ENCODE peak calls at places on chromosome 17, in ten cellular contexts. D is heart right ventricle; N is CD4-positive, alpha-beta T cell; K is heart left ventricle; O is naive thymus-derived CD4-positive, alpha-beta T cell; M is lung; T is RWPE2; R is Panc1; H is PC-3; L is pancreas. I is an unnamed sample. For H3K27me3, the result is how much of the 10 kb centered on the place peaks cover.

GRCh38 chr17:50904522-50905459 is 38.6 kb upstream of the TOB1 start:
- ATAC-seq in D (peak), N (no peak), K (peak), O (no peak), M (no peak), T (peak), R (peak), H (peak), L (peak), I (peak)

GRCh38 chr17:69960755-69961154 is 114.3 kb upstream of the KCNJ16 start:
- ATAC-seq in D (peak), N (no peak), K (peak), O (no peak), M (no peak), T (no peak), R (no peak), H (no peak), L (no peak), I (no peak)

GRCh38 chr17:7803981-7804380 is 30.0 kb upstream of the KDM6B start:
- ATAC-seq in D (no peak), N (no peak), K (no peak), O (no peak), M (peak), T (peak), R (peak), H (peak), L (peak), I (no peak)

GRCh38 chr17:77145635-77146632 is 5.2 kb downstream of the SEC14L1 start:
- ATAC-seq in D (peak), N (no peak), K (peak), O (no peak), M (peak), T (peak), R (peak), H (peak), L (peak), I (peak)

GRCh38 chr17:42249681-42250446 is 26.3 kb downstream of the STAT5B start:
- ATAC-seq in D (no peak), N (peak), K (no peak), O (peak), M (no peak), T (no peak), R (no peak), H (no peak), L (no peak), I (no peak)

GRCh38 chr17:31147507-31148202 is 52.9 kb downstream of the NF1 start:
- ATAC-seq in D (no peak), N (no peak), K (no peak), O (no peak), M (no peak), T (no peak), R (no peak), H (no peak), L (peak), I (no peak)

GRCh38 chr17:68291836-68292688 is 767 bp downstream of the ARSG start:
- ATAC-seq in D (peak), N (peak), K (peak), O (peak), M (peak), T (peak), R (peak), H (peak), L (peak), I (peak)

GRCh38 chr17:66715076-66715675 is 119.7 kb upstream of the CACNG5 start:
- ATAC-seq in D (peak), N (no peak), K (no peak), O (no peak), M (no peak), T (no peak), R (no peak), H (no peak), L (no peak), I (no peak)

GRCh38 chr17:7626956-7627249 is 718 bp downstream of the SAT2 start:
- ATAC-seq in D (peak), N (no peak), K (no peak), O (no peak), M (no peak), T (peak), R (peak), H (no peak), L (no peak), I (no peak)

GRCh38 chr17:50909765-50910661 is 43.9 kb upstream of the TOB1 start:
- ATAC-seq in D (peak), N (peak), K (peak), O (peak), M (no peak), T (no peak), R (peak), H (no peak), L (no peak), I (no peak)

GRCh38 chr17:8753976-8754440 is 4.3 kb downstream of the SPDYE4 start:
- ATAC-seq in D (no peak), N (no peak), K (no peak), O (no peak), M (no peak), T (peak), R (peak), H (peak), L (peak), I (no peak)

GRCh38 chr17:17391575-17392370 is 85.0 kb upstream of the MED9 start:
- ATAC-seq in D (no peak), N (peak), K (no peak), O (peak), M (no peak), T (no peak), R (no peak), H (no peak), L (no peak), I (no peak)

GRCh38 chr17:14762736-14763479 is 462.0 kb downstream of the HS3ST3B1 start:
- ATAC-seq in D (no peak), N (no peak), K (no peak), O (no peak), M (no peak), T (no peak), R (no peak), H (no peak), L (no peak), I (no peak)

GRCh38 chr17:76417499-76418143 is 33.2 kb downstream of the SPHK1 start:
- ATAC-seq in D (no peak), N (no peak), K (peak), O (no peak), M (no peak), T (peak), R (no peak), H (peak), L (no peak), I (no peak)

GRCh38 chr17:8153957-8154607 is 1.9 kb upstream of the PER1 start:
- ATAC-seq in D (peak), N (peak), K (peak), O (peak), M (peak), T (peak), R (peak), H (peak), L (peak), I (peak)

GRCh38 chr17:81890447-81891302 is 711 bp downstream of the ALYREF start:
- ATAC-seq in D (no peak), N (no peak), K (no peak), O (no peak), M (no peak), T (no peak), R (no peak), H (no peak), L (no peak), I (no peak)

GRCh38 chr17:42512733-42513251 is 23.2 kb upstream of the NAGLU start:
- ATAC-seq in D (no peak), N (no peak), K (no peak), O (no peak), M (no peak), T (no peak), R (no peak), H (no peak), L (no peak), I (no peak)

GRCh38 chr17:12089809-12090384 is 69.2 kb downstream of the MAP2K4 start:
- ATAC-seq in D (no peak), N (no peak), K (no peak), O (no peak), M (no peak), T (peak), R (no peak), H (peak), L (no peak), I (no peak)

GRCh38 chr17:63774141-63774981 is at the start of gene DDX42:
- ATAC-seq in D (peak), N (no peak), K (no peak), O (no peak), M (peak), T (peak), R (peak), H (peak), L (peak), I (peak)

GRCh38 chr17:11583306-11583992 is 14.8 kb upstream of the DNAH9 start:
- ATAC-seq in D (no peak), N (no peak), K (no peak), O (no peak), M (no peak), T (no peak), R (no peak), H (no peak), L (no peak), I (no peak)

GRCh38 chr17:8921147-8921546 is 44.4 kb downstream of the PIK3R5 start:
- ATAC-seq in D (no peak), N (no peak), K (no peak), O (no peak), M (no peak), T (no peak), R (no peak), H (no peak), L (no peak), I (no peak)

GRCh38 chr17:80789356-80789902 is 202.2 kb upstream of the CHMP6 start:
- ATAC-seq in D (peak), N (no peak), K (peak), O (no peak), M (no peak), T (peak), R (peak), H (peak), L (peak), I (peak)

GRCh38 chr17:7234100-7235012 is at the start of gene DVL2:
- ATAC-seq in D (peak), N (peak), K (peak), O (peak), M (peak), T (peak), R (peak), H (peak), L (peak), I (peak)

GRCh38 chr17:27471321-27472269 is 15.3 kb downstream of the KSR1 start:
- ATAC-seq in D (no peak), N (peak), K (no peak), O (peak), M (peak), T (peak), R (peak), H (no peak), L (peak), I (no peak)

GRCh38 chr17:50058296-50058945 is 2.5 kb downstream of the ITGA3 start:
- ATAC-seq in D (no peak), N (no peak), K (no peak), O (no peak), M (no peak), T (no peak), R (no peak), H (no peak), L (no peak), I (no peak)

GRCh38 chr17:61443475-61443882 is 8.7 kb upstream of the TBX4 start:
- ATAC-seq in D (no peak), N (no peak), K (no peak), O (no peak), M (no peak), T (no peak), R (no peak), H (no peak), L (no peak), I (no peak)

GRCh38 chr17:74858672-74859438 is 830 bp downstream of the GRIN2C start:
- ATAC-seq in D (no peak), N (no peak), K (no peak), O (no peak), M (no peak), T (no peak), R (no peak), H (no peak), L (no peak), I (no peak)

GRCh38 chr17:74853669-74854068 is 6.0 kb downstream of the GRIN2C start:
- ATAC-seq in D (no peak), N (no peak), K (no peak), O (no peak), M (no peak), T (no peak), R (no peak), H (no peak), L (no peak), I (no peak)

GRCh38 chr17:74854792-74855191 is 4.9 kb downstream of the GRIN2C start:
- ATAC-seq in D (no peak), N (no peak), K (no peak), O (no peak), M (no peak), T (no peak), R (no peak), H (no peak), L (no peak), I (no peak)

GRCh38 chr17:74855323-74855722 is 4.4 kb downstream of the GRIN2C start:
- ATAC-seq in D (no peak), N (no peak), K (no peak), O (no peak), M (no peak), T (no peak), R (no peak), H (no peak), L (no peak), I (no peak)

GRCh38 chr17:74856113-74856512 is 3.6 kb downstream of the GRIN2C start:
- ATAC-seq in D (no peak), N (no peak), K (no peak), O (no peak), M (no peak), T (no peak), R (no peak), H (no peak), L (no peak), I (no peak)
- H3K27me3 ChIP-seq in D (half or more), N (half or more), K (half or more), O (under half), M (under half), T (half or more), R (under half), H (half or more), L (under half), I (half or more)

DNA sequence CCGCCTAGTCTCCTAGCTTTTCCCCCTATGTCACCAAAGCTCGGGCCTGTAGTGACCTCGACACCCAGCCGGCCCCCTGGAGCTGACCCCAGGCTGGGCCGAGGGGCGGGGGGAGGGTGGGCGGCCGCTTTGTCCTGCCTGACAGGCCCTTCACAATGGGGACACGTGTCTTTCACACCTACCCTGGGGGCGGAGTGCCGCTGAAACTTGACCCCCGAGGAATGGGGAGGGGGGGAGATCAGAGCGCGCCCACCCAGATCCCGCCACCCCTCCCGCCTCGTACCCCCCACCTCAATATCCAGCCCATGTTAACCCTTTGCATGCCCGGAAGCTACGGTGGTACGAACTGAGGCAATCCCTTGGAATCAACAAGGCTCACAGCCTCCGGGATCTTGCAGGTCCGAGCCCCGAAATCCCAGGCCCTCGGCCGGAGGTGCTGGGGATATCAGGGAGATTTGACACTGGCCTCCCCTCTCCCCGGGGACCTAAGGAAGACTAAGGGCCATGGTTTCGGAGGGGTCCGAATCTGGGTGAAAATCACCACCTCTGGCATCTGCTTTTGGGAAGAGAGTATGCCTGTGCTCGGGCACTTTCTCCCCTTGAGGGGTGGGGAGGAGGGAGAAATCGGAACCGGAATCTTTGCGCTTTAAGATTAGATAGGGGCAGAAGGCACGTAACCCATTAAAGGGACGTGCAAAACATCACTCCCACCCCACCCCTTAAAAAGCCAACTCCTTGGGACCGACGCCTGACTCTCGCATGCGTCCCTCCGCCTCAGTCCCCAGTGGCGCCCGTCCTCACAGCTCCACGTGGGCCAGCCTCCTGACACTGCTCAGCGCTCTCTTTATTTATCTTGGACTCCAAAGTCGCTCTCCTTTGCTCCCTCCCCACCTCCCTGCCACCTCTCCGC is 2.6 kb downstream of the NOG start:
- ATAC-seq in D (no peak), N (no peak), K (no peak), O (no peak), M (no peak), T (no peak), R (peak), H (peak), L (no peak), I (no peak)
- H3K27me3 ChIP-seq in D (half or more), N (under half), K (under half), O (under half), M (under half), T (under half), R (under half), H (under half), L (under half), I (half or more)

GRCh38 chr17:19461139-19461538 is 50.1 kb downstream of the RNF112 start:
- ATAC-seq in D (no peak), N (no peak), K (no peak), O (no peak), M (no peak), T (no peak), R (no peak), H (no peak), L (no peak), I (no peak)

GRCh38 chr17:19460695-19461094 is 49.7 kb downstream of the RNF112 start:
- ATAC-seq in D (no peak), N (no peak), K (peak), O (no peak), M (no peak), T (no peak), R (no peak), H (no peak), L (no peak), I (no peak)

GRCh38 chr17:19464033-19465026 is 53.3 kb downstream of the RNF112 start:
- ATAC-seq in D (no peak), N (no peak), K (no peak), O (no peak), M (no peak), T (no peak), R (no peak), H (no peak), L (peak), I (peak)

GRCh38 chr17:19457830-19458271 is 46.8 kb downstream of the RNF112 start:
- ATAC-seq in D (no peak), N (no peak), K (no peak), O (no peak), M (no peak), T (no peak), R (no peak), H (no peak), L (no peak), I (no peak)

DNA sequence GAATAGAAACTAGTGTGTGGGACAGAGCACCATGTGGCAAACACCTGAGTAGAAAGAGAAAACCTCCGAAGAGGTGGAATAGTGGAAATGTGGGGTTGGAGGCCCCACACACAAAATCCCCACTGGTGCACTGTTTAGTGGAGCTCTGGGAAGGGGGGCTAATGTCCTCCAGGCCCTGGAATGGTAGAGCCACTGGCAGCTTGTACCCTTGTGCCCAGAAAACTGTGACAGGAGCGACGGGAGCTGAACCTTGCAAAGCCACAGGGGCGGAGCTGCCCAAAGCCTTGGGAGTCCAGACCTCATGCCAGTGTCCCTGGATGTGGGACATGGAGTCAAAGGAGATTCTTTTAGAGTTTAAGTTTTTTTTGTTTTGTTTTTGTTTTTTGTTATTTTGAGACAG is 50.6 kb downstream of the RNF112 start:
- ATAC-seq in D (no peak), N (no peak), K (no peak), O (no peak), M (no peak), T (no peak), R (no peak), H (no peak), L (no peak), I (no peak)
- H3K27me3 ChIP-seq in D (under half), N (under half), K (under half), O (under half), M (under half), T (under half), R (under half), H (under half), L (under half), I (under half)

DNA sequence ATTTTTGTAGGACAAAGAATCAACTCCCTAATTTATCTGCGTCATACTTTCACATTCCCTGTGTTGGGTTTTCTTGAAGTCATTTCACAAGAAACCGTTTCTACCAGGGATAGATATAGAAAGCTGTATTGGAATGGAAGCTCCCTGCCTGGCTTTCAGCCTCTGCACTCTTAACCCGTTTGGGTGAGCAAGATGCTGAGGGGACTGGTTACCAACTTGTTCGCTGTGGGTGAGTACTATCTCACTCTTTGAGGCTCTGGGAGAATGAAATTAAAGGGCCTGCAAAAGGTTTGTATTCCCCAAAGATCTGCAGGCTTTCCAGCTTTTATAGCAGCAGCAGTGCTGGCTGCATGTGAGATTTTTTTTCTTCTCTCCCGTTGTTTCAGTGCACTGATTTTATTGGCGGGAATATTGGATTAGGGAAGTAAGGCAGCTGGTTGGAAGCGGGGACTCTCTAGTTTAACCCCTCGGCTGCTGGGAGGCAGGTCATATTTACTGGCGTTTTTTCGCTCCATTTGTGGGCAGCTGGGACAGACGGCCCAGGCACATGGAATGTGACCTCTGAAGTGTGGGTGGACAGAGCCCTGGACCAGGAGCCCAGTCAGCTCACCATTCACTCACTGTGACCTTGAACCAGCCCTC is 30.9 kb downstream of the C17orf75 start:
- ATAC-seq in D (no peak), N (no peak), K (peak), O (no peak), M (no peak), T (peak), R (peak), H (no peak), L (no peak), I (no peak)
- H3K27me3 ChIP-seq in D (under half), N (under half), K (under half), O (under half), M (under half), T (under half), R (under half), H (under half), L (under half), I (under half)

GRCh38 chr17:48194097-48194550 is 86.6 kb downstream of the SNX11 start:
- ATAC-seq in D (no peak), N (peak), K (no peak), O (peak), M (no peak), T (peak), R (peak), H (peak), L (no peak), I (no peak)

GRCh38 chr17:48192321-48192731 is 84.8 kb downstream of the SNX11 start:
- ATAC-seq in D (no peak), N (no peak), K (no peak), O (no peak), M (no peak), T (no peak), R (no peak), H (no peak), L (no peak), I (no peak)

GRCh38 chr17:48191362-48191761 is 83.8 kb downstream of the SNX11 start:
- ATAC-seq in D (no peak), N (no peak), K (no peak), O (no peak), M (no peak), T (no peak), R (no peak), H (no peak), L (no peak), I (no peak)

GRCh38 chr17:48198950-48199541 is 91.5 kb downstream of the SNX11 start:
- ATAC-seq in D (no peak), N (no peak), K (no peak), O (no peak), M (no peak), T (no peak), R (peak), H (no peak), L (peak), I (no peak)

GRCh38 chr17:48195910-48196309 is 88.3 kb downstream of the SNX11 start:
- ATAC-seq in D (no peak), N (no peak), K (no peak), O (no peak), M (no peak), T (no peak), R (no peak), H (no peak), L (no peak), I (no peak)
- H3K27me3 ChIP-seq in D (half or more), N (under half), K (under half), O (under half), M (under half), T (under half), R (under half), H (under half), L (under half), I (half or more)

I was measured in gastroesophageal sphincter.